ENCODE peak calls at places on chromosomes 13 and 19, in four cellular contexts. C is GM23248; I is activated CD4-positive, alpha-beta T cell treated with anti-CD3 and anti-CD28 coated beads, Interleukin-2, amount 50 U/mL, for 24 hours; A is occipital lobe. G is an unnamed sample.

GRCh38 chr19:1942934-1943555 is 2.1 kb downstream of the CSNK1G2 start:
- DNase-seq in C (peak), I (no peak), A (no peak), G (no peak)

GRCh38 chr13:87981416-87981815 is 310.2 kb downstream of the SLITRK5 start:
- DNase-seq in C (no peak), I (no peak), A (no peak), G (no peak)

GRCh38 chr19:18029617-18030338 is 21.8 kb downstream of the ARRDC2 start:
- DNase-seq in A (peak), I (no peak), C (peak), G (peak)

GRCh38 chr13:87893982-87894527 is 222.9 kb downstream of the SLITRK5 start:
- DNase-seq in C (no peak), I (no peak), A (no peak), G (no peak)

GRCh38 chr19:7326105-7326877 is 22.4 kb upstream of the ARHGEF18 start:
- DNase-seq in C (peak), A (no peak), I (no peak), G (no peak)

GRCh38 chr19:8239528-8240273 is 30.5 kb downstream of the CERS4 start:
- DNase-seq in I (no peak), A (no peak), C (no peak), G (no peak)

GRCh38 chr19:34507414-34508067 is 26.0 kb downstream of the WTIP start:
- DNase-seq in I (no peak), C (no peak), A (no peak), G (no peak)

GRCh38 chr13:89520468-89520867 is 1827.0 kb upstream of the MIR17HG start:
- DNase-seq in C (no peak), A (no peak), I (no peak), G (no peak)

GRCh38 chr19:47613165-47614146 is 4.5 kb downstream of the BICRA start:
- DNase-seq in A (no peak), C (peak), I (no peak), G (peak)

GRCh38 chr19:44476559-44477408 is 23.5 kb downstream of the ZNF180 start:
- DNase-seq in C (peak), A (no peak), I (no peak), G (no peak)

GRCh38 chr13:94494021-94494420 is 14.5 kb upstream of the DCT start:
- DNase-seq in I (no peak), C (no peak), A (no peak), G (no peak)

GRCh38 chr13:111575276-111575675 is 254.8 kb downstream of the TEX29 start:
- DNase-seq in C (no peak), I (no peak), A (no peak), G (no peak)

GRCh38 chr13:35994131-35994966 is 136.8 kb downstream of the DCLK1 start:
- DNase-seq in A (no peak), I (no peak), C (peak), G (peak)

GRCh38 chr13:19664481-19665230 is 31.2 kb downstream of the MPHOSPH8 start:
- DNase-seq in A (no peak), I (no peak), C (no peak), G (no peak)

GRCh38 chr13:106589716-106590115 is 21.8 kb upstream of the ARGLU1 start:
- DNase-seq in I (no peak), C (no peak), A (no peak), G (no peak)

GRCh38 chr13:77620138-77620537 is 77.3 kb upstream of the SLAIN1 start:
- DNase-seq in I (no peak), C (no peak), A (no peak), G (no peak)

GRCh38 chr19:55451163-55451521 is 8.0 kb upstream of the SHISA7 start:
- DNase-seq in A (no peak), C (no peak), I (no peak), G (no peak)

GRCh38 chr19:3692141-3693029 is 7.9 kb downstream of the PIP5K1C start:
- DNase-seq in A (no peak), I (peak), C (no peak), G (peak)

GRCh38 chr13:51585234-51585672 is 991 bp downstream of the WDFY2 start:
- DNase-seq in A (no peak), C (peak), I (no peak), G (no peak)

GRCh38 chr19:23762884-23763711 is 4.4 kb upstream of the ZNF681 start:
- DNase-seq in A (peak), I (peak), C (peak), G (peak)

GRCh38 chr13:80572867-80573266 is 231.9 kb upstream of the SPRY2 start:
- DNase-seq in A (no peak), C (no peak), I (no peak), G (no peak)

GRCh38 chr13:88617176-88617575 is 946.0 kb downstream of the SLITRK5 start:
- DNase-seq in C (no peak), A (no peak), I (no peak), G (no peak)

GRCh38 chr19:13234518-13234917 is 84.3 kb downstream of the IER2 start:
- DNase-seq in A (no peak), C (peak), I (no peak), G (peak)

GRCh38 chr19:814108-815078 is 7.4 kb downstream of the PLPPR3 start:
- DNase-seq in A (no peak), I (no peak), C (no peak), G (no peak)

GRCh38 chr19:1823020-1823419 is 10.9 kb upstream of the ATP8B3 start:
- DNase-seq in I (no peak), A (no peak), C (no peak), G (no peak)

GRCh38 chr13:38657191-38657590 is 29.7 kb upstream of the FREM2 start:
- DNase-seq in I (no peak), A (no peak), C (peak), G (no peak)

GRCh38 chr13:111564657-111565056 is 244.2 kb downstream of the TEX29 start:
- DNase-seq in C (no peak), A (no peak), I (no peak), G (no peak)

GRCh38 chr13:111184685-111185401 is 69.7 kb downstream of the ARHGEF7 start:
- DNase-seq in A (no peak), C (no peak), I (no peak), G (no peak)

GRCh38 chr13:30429721-30430694 is 7.7 kb downstream of the UBE2L5 start:
- DNase-seq in A (no peak), C (peak), I (no peak), G (peak)

GRCh38 chr13:41554626-41555386 is 97.5 kb downstream of the RGCC start:
- DNase-seq in I (no peak), A (no peak), C (no peak), G (no peak)

GRCh38 chr13:50141660-50142010 is 126.4 kb downstream of the KCNRG start:
- DNase-seq in A (no peak), I (no peak), C (no peak), G (no peak)